ENCODE peak calls at places on chromosomes 6 and 20, in nine cellular contexts. L is A549; I is AG09309; E is GM12865; S is mucosa of descending colon; G is prostate gland; W is psoas muscle; K is HAP-1; C is CD8-positive, alpha-beta memory T cell. P is an unnamed sample.
A peak's percentile ranks its signal among the peaks of the same experiment; 100 is the strongest.

GRCh38 chr6:90494067-90494773 is 92.7 kb downstream of the MAP3K7 start:
- DNase-seq in C (no peak), I (no peak), L (no peak), K (peak; percentile 50), G (no peak), S (no peak), W (no peak), E (no peak), P (peak; percentile 44)

GRCh38 chr6:170096803-170097504 is 193.9 kb downstream of the DLL1 start:
- DNase-seq in C (peak; percentile 43), K (no peak), W (no peak), E (no peak), S (no peak), G (no peak), I (no peak), L (no peak), P (no peak)

GRCh38 chr6:35203680-35204079 is 10.1 kb upstream of the SCUBE3 start:
- DNase-seq in W (no peak), K (no peak), E (no peak), G (no peak), L (no peak), I (no peak), S (no peak), C (no peak), P (peak; percentile 84)

GRCh38 chr6:121479486-121480098 is 44.1 kb downstream of the GJA1 start:
- DNase-seq in C (no peak), E (no peak), S (no peak), L (peak; percentile 24), K (no peak), W (no peak), G (no peak), I (no peak), P (peak; percentile 60)

GRCh38 chr6:34514593-34515472 is 41.3 kb downstream of the SPDEF start:
- DNase-seq in S (no peak), E (no peak), C (no peak), G (no peak), L (no peak), W (no peak), I (no peak), K (peak; percentile 54), P (no peak)

GRCh38 chr6:30171677-30172471 is 8.5 kb downstream of the TRIM15 start:
- DNase-seq in K (peak; percentile 21), E (no peak), C (no peak), S (no peak), I (no peak), L (no peak), W (no peak), G (no peak), P (no peak)

GRCh38 chr6:86459978-86460377 is 477.4 kb upstream of the HTR1E start:
- DNase-seq in S (no peak), W (no peak), E (no peak), L (no peak), K (no peak), G (no peak), I (no peak), C (no peak), P (no peak)

GRCh38 chr20:41436679-41437078 is 70.1 kb upstream of the EMILIN3 start:
- DNase-seq in W (no peak), E (no peak), S (no peak), C (no peak), K (no peak), I (no peak), L (no peak), G (no peak), P (no peak)

GRCh38 chr20:58896820-58897219 is 44.3 kb downstream of the GNAS start:
- DNase-seq in W (no peak), E (no peak), G (no peak), C (no peak), K (no peak), L (no peak), S (no peak), I (no peak), P (no peak)

GRCh38 chr20:58895796-58896180 is 43.3 kb downstream of the GNAS start:
- DNase-seq in E (no peak), K (no peak), C (no peak), L (no peak), I (no peak), S (no peak), G (no peak), W (no peak), P (no peak)

GRCh38 chr20:58894652-58895051 is 42.1 kb downstream of the GNAS start:
- DNase-seq in I (no peak), W (no peak), E (no peak), C (no peak), K (no peak), S (no peak), L (no peak), G (no peak), P (no peak)

GRCh38 chr20:58893355-58894151 is 41.0 kb downstream of the GNAS start:
- DNase-seq in I (no peak), S (no peak), W (no peak), G (no peak), L (no peak), C (peak; percentile 53), E (peak; percentile 53), K (peak; percentile 45), P (no peak)

DNA sequence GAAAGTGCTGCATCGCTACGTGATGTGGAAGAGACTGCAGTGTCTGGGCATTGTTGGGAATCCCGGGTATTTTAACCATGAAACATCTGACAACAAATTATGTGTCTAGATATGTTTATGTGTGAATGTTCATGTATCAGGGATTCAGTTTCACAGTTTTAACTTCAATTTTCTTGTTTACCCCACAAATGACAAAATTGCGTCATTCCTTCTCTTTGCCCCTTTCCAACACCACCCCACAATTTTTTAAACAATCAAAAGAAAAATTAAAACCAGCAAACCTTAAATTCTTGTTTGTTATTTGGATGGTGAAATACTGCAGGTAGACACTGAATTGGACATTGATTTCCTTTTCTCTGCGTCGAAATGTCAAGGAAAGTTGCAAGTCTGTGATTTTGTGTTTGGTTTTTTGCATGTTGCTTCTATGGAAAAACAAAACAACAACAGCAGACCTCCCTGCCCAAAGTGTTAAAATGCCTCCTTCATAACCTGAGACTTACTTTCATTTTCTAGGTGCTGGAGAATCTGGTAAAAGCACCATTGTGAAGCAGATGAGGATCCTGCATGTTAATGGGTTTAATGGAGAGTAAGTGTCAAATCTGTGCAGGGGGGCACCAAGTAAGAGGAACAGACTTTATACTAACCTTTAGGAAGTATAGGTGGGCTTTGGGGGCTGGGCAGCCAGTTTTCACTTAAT is 42.7 kb downstream of the GNAS start:
- DNase-seq in I (no peak), E (no peak), K (no peak), G (no peak), L (no peak), C (no peak), W (no peak), S (no peak), P (no peak)
- H3K4me3 ChIP-seq in I (peak overlapping the region; percentile 12), E (no peak overlapping the region), K (no peak overlapping the region), G (no peak overlapping the region), L (no peak overlapping the region), C (peak overlapping the region; percentile 70), W (peak overlapping the region; percentile 26), S (no peak overlapping the region), P (peak overlapping the region; percentile 1)

GRCh38 chr20:45343867-45344721 is 4.1 kb downstream of the SDC4 start:
- DNase-seq in C (no peak), L (peak; percentile 69), E (no peak), I (peak; percentile 71), G (peak; percentile 67), W (peak; percentile 79), K (no peak), S (no peak), P (peak; percentile 77)
- H3K4me3 ChIP-seq in C (no peak overlapping the region), L (peak overlapping the region; percentile 18), E (no peak overlapping the region), I (peak overlapping the region; percentile 17), G (peak overlapping the region; percentile 16), W (peak overlapping the region; percentile 79), K (no peak overlapping the region), S (no peak overlapping the region), P (peak overlapping the region; percentile 3)

GRCh38 chr20:1673424-1673823 is 15.8 kb upstream of the SIRPG start:
- DNase-seq in L (no peak), C (no peak), G (no peak), E (no peak), W (no peak), K (no peak), I (no peak), S (no peak), P (no peak)

GRCh38 chr20:1674361-1674760 is 16.8 kb upstream of the SIRPG start:
- DNase-seq in E (no peak), I (no peak), C (peak; percentile 72), W (no peak), K (no peak), S (peak; percentile 70), L (no peak), G (no peak), P (no peak)

GRCh38 chr20:1676650-1677049 is 19.1 kb upstream of the SIRPG start:
- DNase-seq in K (no peak), E (no peak), I (no peak), W (no peak), C (no peak), G (no peak), S (no peak), L (no peak), P (no peak)

GRCh38 chr20:1672728-1673127 is 15.1 kb upstream of the SIRPG start:
- DNase-seq in K (no peak), W (no peak), E (no peak), I (no peak), C (no peak), G (no peak), L (no peak), S (no peak), P (no peak)

DNA sequence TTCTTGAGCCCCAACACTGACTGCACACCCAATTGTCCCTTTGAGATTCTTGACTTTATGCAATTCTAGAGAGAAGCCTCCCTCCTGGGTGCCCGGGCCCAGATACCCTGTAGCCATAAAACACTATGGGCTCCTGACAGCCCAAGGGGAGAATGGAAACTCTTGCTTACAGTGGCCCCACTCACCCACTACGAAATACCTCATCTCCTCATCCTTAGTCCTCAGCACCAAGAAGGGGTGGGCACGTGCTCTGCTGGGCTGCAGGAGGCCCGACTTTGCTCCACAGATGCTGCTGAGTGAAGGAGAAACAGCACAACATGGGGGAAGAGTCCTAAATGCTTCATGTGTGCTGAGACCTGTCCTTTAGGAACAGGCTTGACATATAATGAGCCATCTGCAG is 17.4 kb upstream of the SIRPG start:
- DNase-seq in I (no peak), E (no peak), C (no peak), S (no peak), G (no peak), K (no peak), W (no peak), L (no peak), P (no peak)
- H3K4me3 ChIP-seq in I (no peak overlapping the region), E (no peak overlapping the region), C (peak overlapping the region; percentile 44), S (no peak overlapping the region), G (no peak overlapping the region), K (no peak overlapping the region), W (no peak overlapping the region), L (no peak overlapping the region), P (no peak overlapping the region)

DNA sequence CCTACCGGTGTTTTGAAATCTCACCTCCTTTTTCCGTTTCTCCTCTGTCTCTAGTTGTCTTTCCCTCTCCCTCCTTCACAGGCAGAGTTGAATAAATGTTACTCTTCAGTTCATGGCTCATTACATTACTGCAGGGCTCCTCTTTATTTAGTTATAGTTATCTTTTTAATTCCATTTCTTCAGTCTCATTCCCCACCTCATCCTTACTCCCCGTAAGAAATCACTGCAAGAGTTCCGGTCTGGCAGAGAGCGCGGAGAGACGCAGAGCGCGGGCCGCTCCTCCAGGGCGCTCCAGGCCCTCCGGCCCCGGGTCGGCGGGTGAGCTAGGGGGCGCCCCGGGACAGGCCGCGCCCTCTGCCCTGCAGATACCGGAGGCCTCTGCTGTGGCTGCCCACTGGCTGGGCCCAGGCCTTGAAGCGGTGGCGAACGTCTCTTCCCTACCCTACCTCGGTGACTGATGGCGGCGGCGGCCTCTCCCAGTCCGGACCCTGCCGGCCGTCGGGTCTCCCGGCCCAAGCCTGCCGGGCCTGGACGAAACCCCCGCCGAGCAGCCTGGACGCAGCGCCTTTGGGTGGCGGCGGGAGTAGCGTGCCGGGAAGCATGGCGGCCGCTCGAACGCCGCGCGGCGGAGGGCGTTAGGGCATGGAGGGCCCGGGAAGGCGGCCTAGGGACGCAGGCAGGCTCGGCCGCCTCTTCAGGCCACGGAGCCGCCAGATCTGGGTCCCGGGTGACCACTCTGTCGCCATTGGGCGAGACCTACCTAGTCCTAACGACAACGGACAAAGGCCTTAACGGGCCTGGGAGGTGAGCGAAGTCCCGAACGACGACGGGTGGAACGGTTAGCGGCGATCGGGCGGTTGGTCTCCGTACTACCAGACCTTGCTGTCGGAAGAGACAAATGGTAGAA is 16.4 kb upstream of the HMGN4 start:
- DNase-seq in K (peak; percentile 81), W (peak; percentile 89), E (peak; percentile 94), C (peak; percentile 78), L (peak; percentile 90), S (peak; percentile 92), G (peak; percentile 58), I (no peak), P (peak; percentile 93)
- H3K4me3 ChIP-seq in K (peak overlapping the region; percentile 28), W (peak overlapping the region; percentile 66), E (peak overlapping the region; percentile 91), C (peak overlapping the region; percentile 57), L (peak overlapping the region; percentile 48), S (peak overlapping the region; percentile 22), G (peak overlapping the region; percentile 54), I (peak overlapping the region; percentile 40), P (peak overlapping the region; percentile 57)